ENCODE peak calls at places on chromosomes 6 and 20, in six cellular contexts. U, O, S, A, B and R are unnamed samples.
A peak's percentile ranks its signal among the peaks of the same experiment; 100 is the strongest.

GRCh38 chr20:2086980-2087377 is 14.6 kb upstream of the STK35 start:
- DNase-seq in U (no peak), O (no peak), S (no peak), A (no peak), B (no peak), R (no peak)

GRCh38 chr6:35568967-35569606 is 56.4 kb upstream of the TULP1 start:
- DNase-seq in U (no peak), O (peak; percentile 65), S (peak; percentile 30), A (no peak), B (peak; percentile 58), R (peak; percentile 54)

GRCh38 chr6:39791311-39791710 is 865 bp upstream of the DAAM2 start:
- DNase-seq in U (no peak), O (no peak), S (peak; percentile 12), A (no peak), B (no peak), R (no peak)

GRCh38 chr6:147817042-147817689 is 308.7 kb downstream of the SAMD5 start:
- DNase-seq in U (no peak), O (no peak), S (no peak), A (no peak), B (no peak), R (no peak)

GRCh38 chr6:93124226-93124625 is 295.1 kb downstream of the EPHA7 start:
- DNase-seq in U (no peak), O (no peak), S (no peak), A (no peak), B (no peak), R (no peak)

GRCh38 chr6:97626586-97627441 is 343.8 kb upstream of the MMS22L start:
- DNase-seq in U (no peak), O (no peak), S (peak; percentile 30), A (no peak), B (no peak), R (no peak)

GRCh38 chr20:9225879-9226278 is 157.0 kb downstream of the PLCB4 start:
- DNase-seq in U (no peak), O (no peak), S (no peak), A (no peak), B (no peak), R (no peak)

GRCh38 chr6:145814035-145814500 is 527 bp downstream of the FBXO30 start:
- DNase-seq in U (no peak), O (peak; percentile 67), S (peak; percentile 60), A (no peak), B (no peak), R (peak; percentile 61)

GRCh38 chr20:36384022-36384619 is 78.0 kb downstream of the DLGAP4 start:
- DNase-seq in U (peak; percentile 77), O (no peak), S (peak; percentile 70), A (no peak), B (peak; percentile 42), R (peak; percentile 55)

GRCh38 chr6:56706981-56707726 is 64.5 kb upstream of the DST start:
- DNase-seq in U (no peak), O (no peak), S (no peak), A (no peak), B (no peak), R (no peak)

GRCh38 chr6:31037169-31037568 is 26.9 kb downstream of the MUC22 start:
- DNase-seq in U (no peak), O (no peak), S (no peak), A (no peak), B (no peak), R (no peak)

GRCh38 chr20:50067018-50067417 is 45.9 kb downstream of the UBE2V1 start:
- DNase-seq in U (no peak), O (no peak), S (no peak), A (no peak), B (no peak), R (no peak)

GRCh38 chr6:37657117-37657886 is 40.4 kb downstream of the MDGA1 start:
- DNase-seq in U (peak; percentile 45), O (no peak), S (peak; percentile 83), A (no peak), B (no peak), R (peak; percentile 11)

GRCh38 chr6:167825759-167826229 is 917 bp upstream of the AFDN start:
- DNase-seq in U (no peak), O (peak; percentile 81), S (peak; percentile 70), A (no peak), B (peak; percentile 72), R (peak; percentile 49)

GRCh38 chr6:20301256-20301655 is 89.0 kb upstream of the MBOAT1 start:
- DNase-seq in U (no peak), O (no peak), S (no peak), A (no peak), B (no peak), R (no peak)

GRCh38 chr20:60262967-60263603 is 304.9 kb downstream of the CDH26 start:
- DNase-seq in U (peak; percentile 9), O (peak; percentile 60), S (peak; percentile 57), A (no peak), B (no peak), R (no peak)

GRCh38 chr20:2751347-2751867 is 49.0 kb downstream of the CPXM1 start:
- DNase-seq in U (no peak), O (no peak), S (peak; percentile 23), A (no peak), B (no peak), R (no peak)

GRCh38 chr20:34237942-34238341 is 3.3 kb upstream of the ASIP start:
- DNase-seq in U (no peak), O (no peak), S (no peak), A (no peak), B (no peak), R (no peak)

GRCh38 chr20:41984031-41984430 is 365.9 kb upstream of the CHD6 start:
- DNase-seq in U (no peak), O (no peak), S (no peak), A (no peak), B (no peak), R (no peak)

GRCh38 chr6:41097467-41098090 is 24.8 kb downstream of the NFYA start:
- DNase-seq in U (no peak), O (no peak), S (peak; percentile 55), A (no peak), B (no peak), R (peak; percentile 85)

GRCh38 chr6:88870728-88871330 is 92.6 kb downstream of the RNGTT start:
- DNase-seq in U (peak; percentile 61), O (no peak), S (peak; percentile 74), A (no peak), B (no peak), R (peak; percentile 84)

GRCh38 chr6:111478749-111479148 is 4.3 kb downstream of the REV3L start:
- DNase-seq in U (peak; percentile 72), O (no peak), S (peak; percentile 81), A (no peak), B (no peak), R (peak; percentile 72)

GRCh38 chr20:2224246-2224645 is 71.6 kb upstream of the TGM3 start:
- DNase-seq in U (no peak), O (no peak), S (no peak), A (no peak), B (no peak), R (no peak)

GRCh38 chr6:118495639-118496296 is 52.3 kb upstream of the PLN start:
- DNase-seq in U (peak; percentile 33), O (no peak), S (peak; percentile 68), A (no peak), B (no peak), R (peak; percentile 57)

GRCh38 chr6:27426045-27426620 is 37.6 kb downstream of the ZNF391 start:
- DNase-seq in U (no peak), O (no peak), S (no peak), A (no peak), B (no peak), R (no peak)

GRCh38 chr20:16608265-16608636 is 35.0 kb upstream of the KIF16B start:
- DNase-seq in U (no peak), O (no peak), S (no peak), A (no peak), B (no peak), R (no peak)

GRCh38 chr6:121413831-121414368 is 21.5 kb upstream of the GJA1 start:
- DNase-seq in U (no peak), O (no peak), S (no peak), A (no peak), B (no peak), R (no peak)

GRCh38 chr6:6654599-6655575 is 66.4 kb downstream of the LY86 start:
- DNase-seq in U (no peak), O (no peak), S (no peak), A (no peak), B (no peak), R (peak; percentile 94)

GRCh38 chr6:89449182-89449581 is 16.2 kb downstream of the ANKRD6 start:
- DNase-seq in U (no peak), O (no peak), S (no peak), A (no peak), B (no peak), R (no peak)

GRCh38 chr6:53754330-53754729 is 40.5 kb upstream of the LRRC1 start:
- DNase-seq in U (no peak), O (peak; percentile 56), S (no peak), A (no peak), B (no peak), R (no peak)

GRCh38 chr20:18421608-18422007 is 45.2 kb downstream of the DZANK1 start:
- DNase-seq in U (no peak), O (no peak), S (no peak), A (no peak), B (no peak), R (no peak)

GRCh38 chr20:46622125-46622524 is 29.1 kb downstream of the SLC13A3 start:
- DNase-seq in U (no peak), O (no peak), S (no peak), A (no peak), B (no peak), R (no peak)

GRCh38 chr6:54981276-54981609 is 134.7 kb downstream of the FAM83B start:
- DNase-seq in U (no peak), O (no peak), S (no peak), A (no peak), B (no peak), R (no peak)

GRCh38 chr20:6122111-6122872 is 538 bp downstream of the FERMT1 start:
- DNase-seq in U (peak; percentile 69), O (no peak), S (peak; percentile 39), A (no peak), B (no peak), R (peak; percentile 21)

GRCh38 chr20:58131581-58132142 is 96.8 kb downstream of the ANKRD60 start:
- DNase-seq in U (no peak), O (no peak), S (peak; percentile 86), A (no peak), B (no peak), R (no peak)